ENCODE peak calls at places on chromosomes 12 and 14, in eight cellular contexts. One of them, this sample, is unnamed.

GRCh38 chr12:105272152-105272551 is 36.2 kb upstream of the APPL2 start:
- DNase-seq in mesendoderm: no peak
- DNase-seq in tibial artery: no peak
- DNase-seq in CD8-positive, alpha-beta memory T cell: no peak
- DNase-seq in uterus: no peak
- DNase-seq in RWPE2: no peak
- DNase-seq in SK-N-SH: no peak
- DNase-seq in left ventricle myocardium inferior: no peak
- DNase-seq in this sample: no peak

GRCh38 chr14:65019944-65020566 is 33.4 kb downstream of the FNTB start:
- DNase-seq in RWPE2: no peak
- DNase-seq in SK-N-SH: peak
- DNase-seq in left ventricle myocardium inferior: no peak
- DNase-seq in uterus: peak
- DNase-seq in tibial artery: no peak
- DNase-seq in mesendoderm: peak
- DNase-seq in CD8-positive, alpha-beta memory T cell: no peak
- DNase-seq in this sample: no peak

GRCh38 chr14:92731622-92732021 is 16.8 kb downstream of the LGMN start:
- DNase-seq in CD8-positive, alpha-beta memory T cell: no peak
- DNase-seq in SK-N-SH: no peak
- DNase-seq in uterus: no peak
- DNase-seq in RWPE2: no peak
- DNase-seq in tibial artery: no peak
- DNase-seq in left ventricle myocardium inferior: no peak
- DNase-seq in mesendoderm: no peak
- DNase-seq in this sample: no peak

GRCh38 chr12:40248585-40249297 is 23.9 kb downstream of the LRRK2 start:
- DNase-seq in left ventricle myocardium inferior: no peak
- DNase-seq in tibial artery: no peak
- DNase-seq in CD8-positive, alpha-beta memory T cell: no peak
- DNase-seq in SK-N-SH: no peak
- DNase-seq in uterus: no peak
- DNase-seq in RWPE2: no peak
- DNase-seq in mesendoderm: no peak
- DNase-seq in this sample: no peak

GRCh38 chr14:74377976-74378690 is 29.9 kb downstream of the VRTN start:
- DNase-seq in tibial artery: peak
- DNase-seq in SK-N-SH: no peak
- DNase-seq in mesendoderm: no peak
- DNase-seq in CD8-positive, alpha-beta memory T cell: no peak
- DNase-seq in RWPE2: no peak
- DNase-seq in uterus: no peak
- DNase-seq in left ventricle myocardium inferior: no peak
- DNase-seq in this sample: no peak

GRCh38 chr14:32230181-32230580 is 27.1 kb upstream of the RNU6-8 start:
- DNase-seq in CD8-positive, alpha-beta memory T cell: no peak
- DNase-seq in RWPE2: no peak
- DNase-seq in mesendoderm: no peak
- DNase-seq in uterus: no peak
- DNase-seq in tibial artery: no peak
- DNase-seq in left ventricle myocardium inferior: no peak
- DNase-seq in SK-N-SH: no peak
- DNase-seq in this sample: no peak

GRCh38 chr12:71935594-71935993 is 3.1 kb upstream of the TPH2 start:
- DNase-seq in left ventricle myocardium inferior: no peak
- DNase-seq in uterus: no peak
- DNase-seq in tibial artery: no peak
- DNase-seq in RWPE2: no peak
- DNase-seq in mesendoderm: no peak
- DNase-seq in SK-N-SH: no peak
- DNase-seq in CD8-positive, alpha-beta memory T cell: no peak
- DNase-seq in this sample: no peak

GRCh38 chr12:40469736-40470135 is 222.5 kb upstream of the CNTN1 start:
- DNase-seq in uterus: no peak
- DNase-seq in SK-N-SH: peak
- DNase-seq in RWPE2: no peak
- DNase-seq in mesendoderm: no peak
- DNase-seq in left ventricle myocardium inferior: no peak
- DNase-seq in CD8-positive, alpha-beta memory T cell: no peak
- DNase-seq in tibial artery: no peak
- DNase-seq in this sample: no peak

GRCh38 chr12:104958946-104959841 is 1.1 kb upstream of the SLC41A2 start:
- DNase-seq in SK-N-SH: no peak
- DNase-seq in left ventricle myocardium inferior: no peak
- DNase-seq in CD8-positive, alpha-beta memory T cell: no peak
- DNase-seq in RWPE2: no peak
- DNase-seq in uterus: no peak
- DNase-seq in tibial artery: no peak
- DNase-seq in mesendoderm: peak
- DNase-seq in this sample: no peak

GRCh38 chr12:52389313-52390207 is 4.1 kb upstream of the KRT84 start:
- DNase-seq in tibial artery: no peak
- DNase-seq in RWPE2: no peak
- DNase-seq in mesendoderm: peak
- DNase-seq in SK-N-SH: no peak
- DNase-seq in uterus: no peak
- DNase-seq in left ventricle myocardium inferior: no peak
- DNase-seq in CD8-positive, alpha-beta memory T cell: no peak
- DNase-seq in this sample: peak

GRCh38 chr12:77133566-77133965 is 68.2 kb upstream of the E2F7 start:
- DNase-seq in mesendoderm: peak
- DNase-seq in RWPE2: no peak
- DNase-seq in left ventricle myocardium inferior: peak
- DNase-seq in SK-N-SH: no peak
- DNase-seq in tibial artery: no peak
- DNase-seq in uterus: no peak
- DNase-seq in CD8-positive, alpha-beta memory T cell: no peak
- DNase-seq in this sample: no peak

GRCh38 chr14:68897559-68898160 is 81.4 kb downstream of the ACTN1 start:
- DNase-seq in mesendoderm: no peak
- DNase-seq in tibial artery: no peak
- DNase-seq in CD8-positive, alpha-beta memory T cell: no peak
- DNase-seq in left ventricle myocardium inferior: no peak
- DNase-seq in RWPE2: no peak
- DNase-seq in uterus: no peak
- DNase-seq in SK-N-SH: no peak
- DNase-seq in this sample: peak

GRCh38 chr12:78963439-78964222 is 99.1 kb downstream of the SYT1 start:
- DNase-seq in RWPE2: no peak
- DNase-seq in left ventricle myocardium inferior: no peak
- DNase-seq in mesendoderm: no peak
- DNase-seq in tibial artery: no peak
- DNase-seq in CD8-positive, alpha-beta memory T cell: no peak
- DNase-seq in SK-N-SH: no peak
- DNase-seq in uterus: no peak
- DNase-seq in this sample: no peak

GRCh38 chr14:68245146-68246073 is 425.8 kb downstream of the RAD51B start:
- DNase-seq in SK-N-SH: no peak
- DNase-seq in mesendoderm: no peak
- DNase-seq in uterus: peak
- DNase-seq in CD8-positive, alpha-beta memory T cell: no peak
- DNase-seq in tibial artery: no peak
- DNase-seq in left ventricle myocardium inferior: no peak
- DNase-seq in RWPE2: no peak
- DNase-seq in this sample: no peak

GRCh38 chr14:47555333-47555732 is 120.1 kb downstream of the MDGA2 start:
- DNase-seq in SK-N-SH: no peak
- DNase-seq in uterus: no peak
- DNase-seq in mesendoderm: no peak
- DNase-seq in left ventricle myocardium inferior: no peak
- DNase-seq in CD8-positive, alpha-beta memory T cell: no peak
- DNase-seq in RWPE2: no peak
- DNase-seq in tibial artery: no peak
- DNase-seq in this sample: no peak

GRCh38 chr12:94379479-94380113 is 80.1 kb downstream of the CEP83 start:
- DNase-seq in mesendoderm: no peak
- DNase-seq in uterus: no peak
- DNase-seq in left ventricle myocardium inferior: no peak
- DNase-seq in RWPE2: no peak
- DNase-seq in SK-N-SH: no peak
- DNase-seq in tibial artery: no peak
- DNase-seq in CD8-positive, alpha-beta memory T cell: no peak
- DNase-seq in this sample: no peak

GRCh38 chr12:94386422-94386821 is 73.2 kb downstream of the CEP83 start:
- DNase-seq in tibial artery: no peak
- DNase-seq in left ventricle myocardium inferior: no peak
- DNase-seq in SK-N-SH: no peak
- DNase-seq in RWPE2: no peak
- DNase-seq in mesendoderm: no peak
- DNase-seq in CD8-positive, alpha-beta memory T cell: no peak
- DNase-seq in uterus: no peak
- DNase-seq in this sample: no peak

GRCh38 chr12:94384030-94384429 is 75.6 kb downstream of the CEP83 start:
- DNase-seq in uterus: no peak
- DNase-seq in left ventricle myocardium inferior: no peak
- DNase-seq in RWPE2: no peak
- DNase-seq in SK-N-SH: no peak
- DNase-seq in CD8-positive, alpha-beta memory T cell: no peak
- DNase-seq in tibial artery: no peak
- DNase-seq in mesendoderm: no peak
- DNase-seq in this sample: no peak

GRCh38 chr12:94377599-94377998 is 82.1 kb downstream of the CEP83 start:
- DNase-seq in tibial artery: no peak
- DNase-seq in RWPE2: no peak
- DNase-seq in mesendoderm: no peak
- DNase-seq in CD8-positive, alpha-beta memory T cell: no peak
- DNase-seq in SK-N-SH: no peak
- DNase-seq in uterus: no peak
- DNase-seq in left ventricle myocardium inferior: no peak
- DNase-seq in this sample: no peak

DNA sequence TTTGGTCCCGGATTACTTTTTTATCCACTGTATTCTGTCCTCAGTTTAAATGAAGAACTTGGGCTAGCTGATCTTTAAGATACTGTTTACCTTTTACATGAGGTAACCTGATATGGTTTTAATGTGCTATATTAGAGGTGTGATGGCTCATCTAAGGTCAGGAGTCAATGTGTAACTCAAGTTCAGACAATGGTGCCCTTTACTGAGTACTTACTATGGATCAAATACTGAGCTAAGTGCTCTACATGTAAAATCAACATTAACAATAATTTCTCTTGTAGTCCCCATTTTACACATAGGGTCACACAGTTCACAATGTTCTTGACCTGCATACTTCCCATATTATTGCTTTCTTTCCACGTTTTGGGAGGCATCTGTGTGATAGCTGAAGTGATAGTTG is 79.2 kb downstream of the CEP83 start:
- DNase-seq in RWPE2: no peak
- DNase-seq in tibial artery: no peak
- DNase-seq in CD8-positive, alpha-beta memory T cell: no peak
- DNase-seq in uterus: no peak
- DNase-seq in SK-N-SH: no peak
- DNase-seq in left ventricle myocardium inferior: no peak
- DNase-seq in mesendoderm: no peak
- DNase-seq in this sample: no peak
- H3K27ac ChIP-seq in RWPE2: no peak
- H3K27ac ChIP-seq in tibial artery: no peak
- H3K27ac ChIP-seq in CD8-positive, alpha-beta memory T cell: no peak
- H3K27ac ChIP-seq in uterus: no peak
- H3K27ac ChIP-seq in SK-N-SH: no peak
- H3K27ac ChIP-seq in left ventricle myocardium inferior: no peak
- H3K27ac ChIP-seq in mesendoderm: no peak
- H3K27ac ChIP-seq in this sample: no peak

DNA sequence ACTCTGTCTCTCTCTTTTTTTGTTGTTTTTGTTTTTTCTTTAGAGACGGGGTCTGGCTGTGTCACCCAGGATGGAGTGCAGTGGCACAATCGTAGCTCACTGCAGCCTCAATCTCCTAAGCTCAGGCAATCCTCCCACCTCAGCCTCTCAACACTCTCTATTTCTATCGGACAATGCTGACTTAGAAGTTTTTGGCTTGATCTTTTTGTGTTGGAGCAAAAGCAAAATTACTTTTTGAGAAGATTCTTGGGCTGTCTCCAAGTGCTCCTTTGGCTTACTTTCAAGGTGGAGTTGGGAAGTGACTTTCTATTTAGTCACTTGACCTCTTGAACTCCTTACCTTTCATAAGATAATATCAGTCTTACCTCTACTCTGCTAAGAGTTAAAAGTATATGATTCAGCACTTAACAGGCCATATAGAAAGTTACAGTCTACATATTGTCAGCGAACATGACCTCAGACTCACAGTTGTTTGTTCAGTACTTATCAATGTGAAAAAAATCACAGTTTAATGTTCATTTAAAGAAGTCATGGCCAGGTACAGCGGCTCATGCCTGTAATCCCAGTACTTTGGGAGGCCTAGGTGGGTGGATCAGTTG is 15.4 kb upstream of the MIA2 start:
- DNase-seq in SK-N-SH: no peak
- DNase-seq in uterus: no peak
- DNase-seq in mesendoderm: no peak
- DNase-seq in RWPE2: no peak
- DNase-seq in tibial artery: no peak
- DNase-seq in CD8-positive, alpha-beta memory T cell: no peak
- DNase-seq in left ventricle myocardium inferior: no peak
- DNase-seq in this sample: no peak
- H3K4me3 ChIP-seq in SK-N-SH: no peak
- H3K4me3 ChIP-seq in uterus: no peak
- H3K4me3 ChIP-seq in mesendoderm: no peak
- H3K4me3 ChIP-seq in RWPE2: no peak
- H3K4me3 ChIP-seq in tibial artery: no peak
- H3K4me3 ChIP-seq in CD8-positive, alpha-beta memory T cell: no peak
- H3K4me3 ChIP-seq in left ventricle myocardium inferior: no peak
- H3K4me3 ChIP-seq in this sample: no peak

GRCh38 chr12:53538209-53538689 is 31.0 kb upstream of the NPFF start:
- DNase-seq in tibial artery: no peak
- DNase-seq in SK-N-SH: no peak
- DNase-seq in RWPE2: no peak
- DNase-seq in left ventricle myocardium inferior: no peak
- DNase-seq in CD8-positive, alpha-beta memory T cell: no peak
- DNase-seq in mesendoderm: peak
- DNase-seq in uterus: no peak
- DNase-seq in this sample: no peak
- H3K27ac ChIP-seq in tibial artery: no peak
- H3K27ac ChIP-seq in SK-N-SH: no peak
- H3K27ac ChIP-seq in RWPE2: peak
- H3K27ac ChIP-seq in left ventricle myocardium inferior: peak
- H3K27ac ChIP-seq in CD8-positive, alpha-beta memory T cell: no peak
- H3K27ac ChIP-seq in mesendoderm: no peak
- H3K27ac ChIP-seq in uterus: no peak
- H3K27ac ChIP-seq in this sample: no peak

DNA sequence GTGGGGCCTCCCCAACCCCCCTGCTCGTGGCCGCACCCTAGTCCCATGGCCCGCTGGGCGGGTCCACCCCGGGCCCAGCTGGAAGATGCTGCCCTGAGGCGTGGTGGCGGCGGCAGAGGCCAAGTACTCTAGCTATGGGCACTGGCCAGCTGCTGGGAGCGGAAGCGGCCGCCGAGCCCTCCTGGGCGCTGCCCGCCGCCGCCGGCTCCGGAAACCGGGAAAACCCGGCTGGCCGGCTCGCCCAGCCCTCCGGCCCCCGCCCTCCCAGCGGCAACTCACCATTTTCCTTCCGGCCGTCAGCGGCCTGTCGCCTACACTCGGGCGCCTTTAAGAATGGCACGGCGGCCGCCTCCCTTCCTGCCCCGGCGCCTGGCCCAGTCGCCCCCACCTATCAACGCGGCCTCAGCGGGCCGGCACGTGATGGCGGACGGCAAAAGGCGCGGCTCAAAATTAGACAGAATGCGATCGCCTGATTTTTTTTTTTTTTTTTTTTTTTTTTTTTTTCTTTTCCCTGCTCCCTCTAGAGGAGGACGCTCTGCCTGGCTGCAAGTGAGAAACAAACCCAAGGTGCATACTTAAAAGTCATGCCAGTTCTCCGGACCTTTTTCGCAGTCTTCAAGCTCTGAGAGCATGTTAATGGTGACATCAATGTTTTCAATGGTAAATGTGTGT is at the start of gene GMFB:
- DNase-seq in uterus: peak
- DNase-seq in mesendoderm: peak
- DNase-seq in RWPE2: peak
- DNase-seq in SK-N-SH: peak
- DNase-seq in tibial artery: peak
- DNase-seq in CD8-positive, alpha-beta memory T cell: peak
- DNase-seq in left ventricle myocardium inferior: peak
- DNase-seq in this sample: peak
- H3K4me3 ChIP-seq in uterus: peak
- H3K4me3 ChIP-seq in mesendoderm: peak
- H3K4me3 ChIP-seq in RWPE2: peak
- H3K4me3 ChIP-seq in SK-N-SH: peak
- H3K4me3 ChIP-seq in tibial artery: peak
- H3K4me3 ChIP-seq in CD8-positive, alpha-beta memory T cell: peak
- H3K4me3 ChIP-seq in left ventricle myocardium inferior: peak
- H3K4me3 ChIP-seq in this sample: peak

This sample was measured in aorta.